ENCODE peak calls at places on chromosomes 12 and 14, in ten cellular contexts. F, Y, U, G, Z, R, I, L, M and V are unnamed samples.

GRCh38 chr14:101502761-101503392 is 58.4 kb upstream of the DIO3 start:
- DNase-seq in I (no peak), F (no peak), Y (no peak), G (no peak), U (peak), Z (no peak), R (no peak), M (no peak), L (no peak), V (peak)

GRCh38 chr12:39605996-39606395 is 13.6 kb downstream of the ABCD2 start:
- DNase-seq in I (no peak), U (no peak), M (no peak), R (no peak), G (no peak), Y (no peak), Z (peak), L (no peak), F (no peak), V (no peak)

GRCh38 chr14:96634896-96635295 is 132.7 kb downstream of the PAPOLA start:
- DNase-seq in F (no peak), Z (no peak), M (no peak), L (no peak), G (no peak), U (no peak), I (no peak), R (no peak), Y (no peak), V (no peak)

GRCh38 chr12:127555071-127555470 is 711.9 kb upstream of the TMEM132C start:
- DNase-seq in Y (no peak), G (no peak), I (no peak), M (no peak), U (no peak), R (no peak), L (no peak), Z (no peak), F (no peak), V (no peak)

GRCh38 chr12:94805749-94806148 is 155.4 kb upstream of the TMCC3 start:
- DNase-seq in Y (no peak), L (no peak), Z (peak), R (no peak), F (no peak), I (no peak), M (no peak), G (no peak), U (no peak), V (no peak)

GRCh38 chr12:32893458-32893857 is 3.1 kb downstream of the PKP2 start:
- DNase-seq in I (no peak), U (no peak), R (no peak), Y (no peak), F (no peak), L (no peak), Z (no peak), M (no peak), G (no peak), V (no peak)

GRCh38 chr14:27427796-27428195 is 830.0 kb upstream of the NOVA1 start:
- DNase-seq in L (no peak), M (no peak), Z (no peak), R (no peak), U (no peak), G (no peak), I (no peak), F (no peak), Y (no peak), V (no peak)

GRCh38 chr14:71380271-71380670 is 473.0 kb downstream of the PCNX1 start:
- DNase-seq in U (no peak), M (no peak), Y (no peak), G (no peak), Z (peak), F (no peak), L (no peak), R (no peak), I (no peak), V (no peak)

GRCh38 chr14:68544150-68544892 is 248.5 kb downstream of the ZFP36L1 start:
- DNase-seq in L (no peak), M (no peak), U (peak), I (no peak), R (peak), G (no peak), F (no peak), Y (no peak), Z (peak), V (peak)

GRCh38 chr12:6285063-6285477 is 25.4 kb upstream of the PLEKHG6 start:
- DNase-seq in F (peak), Z (peak), G (peak), I (peak), R (peak), Y (peak), U (no peak), L (peak), M (peak), V (no peak)

GRCh38 chr12:121465921-121466799 is 66.2 kb downstream of the RNF34 start:
- DNase-seq in I (no peak), G (peak), M (peak), F (peak), R (no peak), Y (peak), L (no peak), Z (peak), U (no peak), V (no peak)

GRCh38 chr12:113072136-113072535 is 15.6 kb downstream of the DTX1 start:
- DNase-seq in Y (no peak), Z (peak), M (no peak), I (no peak), G (no peak), R (no peak), L (no peak), U (no peak), F (no peak), V (no peak)

GRCh38 chr12:99911076-99911475 is 73.7 kb downstream of the ANKS1B start:
- DNase-seq in M (no peak), I (no peak), G (no peak), Y (no peak), F (no peak), U (no peak), Z (peak), L (no peak), R (peak), V (no peak)

GRCh38 chr12:32087301-32087700 is 19.3 kb upstream of the BICD1 start:
- DNase-seq in G (no peak), Z (no peak), F (no peak), R (no peak), L (no peak), M (no peak), I (no peak), Y (no peak), U (no peak), V (no peak)

GRCh38 chr14:68172664-68173063 is 353.1 kb downstream of the RAD51B start:
- DNase-seq in U (no peak), M (no peak), G (no peak), I (no peak), Z (no peak), F (no peak), Y (no peak), L (no peak), R (peak), V (no peak)

GRCh38 chr14:101762530-101763101 is 1.1 kb downstream of the PPP2R5C start:
- DNase-seq in R (no peak), M (no peak), U (no peak), I (no peak), F (no peak), Z (no peak), Y (no peak), G (no peak), L (no peak), V (no peak)

GRCh38 chr14:76348898-76349297 is 27.0 kb upstream of the ESRRB start:
- DNase-seq in I (no peak), L (no peak), M (no peak), Z (peak), G (no peak), R (peak), U (no peak), Y (no peak), F (no peak), V (no peak)

GRCh38 chr14:106843376-106843775 is 1317.0 kb downstream of the TMEM121 start:
- DNase-seq in I (no peak), U (no peak), Z (no peak), G (no peak), F (no peak), R (no peak), Y (no peak), M (no peak), L (no peak), V (no peak)

GRCh38 chr12:6691473-6691872 is 2.3 kb upstream of the ZNF384 start:
- DNase-seq in F (no peak), M (no peak), G (no peak), R (no peak), I (no peak), Z (peak), L (no peak), U (no peak), Y (no peak), V (no peak)

GRCh38 chr12:42893802-42894201 is 304.3 kb upstream of the PRICKLE1 start:
- DNase-seq in G (no peak), L (no peak), Z (no peak), M (no peak), U (no peak), R (no peak), F (no peak), Y (no peak), I (no peak), V (no peak)

GRCh38 chr12:19799216-19799615 is 359.9 kb downstream of the AEBP2 start:
- DNase-seq in Z (peak), L (no peak), U (no peak), R (no peak), F (no peak), Y (no peak), M (no peak), I (no peak), G (no peak), V (no peak)

GRCh38 chr12:24770851-24771250 is 178.1 kb downstream of the BCAT1 start:
- DNase-seq in M (no peak), R (no peak), G (no peak), F (no peak), Z (peak), L (no peak), Y (no peak), I (no peak), U (no peak), V (no peak)

GRCh38 chr14:23162800-23163199 is 20.7 kb downstream of the SLC7A8 start:
- DNase-seq in U (no peak), M (no peak), Y (no peak), R (peak), I (no peak), L (no peak), F (no peak), G (no peak), Z (no peak), V (no peak)

GRCh38 chr12:79194595-79194994 is 330.0 kb downstream of the SYT1 start:
- DNase-seq in Y (no peak), I (no peak), U (no peak), R (no peak), L (no peak), M (no peak), G (no peak), Z (no peak), F (no peak), V (no peak)

GRCh38 chr14:23512156-23512555 is 39.4 kb downstream of the ZFHX2 start:
- DNase-seq in R (no peak), Y (no peak), G (no peak), M (peak), I (peak), U (no peak), Z (no peak), F (peak), L (peak), V (no peak)

GRCh38 chr14:22865424-22866215 is 5.9 kb upstream of the LRP10 start:
- DNase-seq in Z (no peak), M (no peak), I (no peak), L (no peak), Y (no peak), U (no peak), G (no peak), R (no peak), F (no peak), V (no peak)

GRCh38 chr12:131499864-131500190 is 211.1 kb upstream of the SFSWAP start:
- DNase-seq in M (no peak), L (no peak), U (no peak), I (no peak), F (no peak), R (no peak), Y (no peak), Z (no peak), G (no peak), V (no peak)

GRCh38 chr12:24109381-24110039 is 160.0 kb upstream of the SOX5 start:
- DNase-seq in R (no peak), U (no peak), L (peak), Z (peak), M (no peak), I (peak), Y (no peak), G (no peak), F (no peak), V (no peak)

GRCh38 chr12:71556881-71557280 is 106.8 kb downstream of the ZFC3H1 start:
- DNase-seq in G (no peak), I (no peak), M (no peak), L (no peak), Y (no peak), R (no peak), F (no peak), U (no peak), Z (peak), V (no peak)

GRCh38 chr14:70804556-70805162 is 4.7 kb downstream of the MAP3K9 start:
- DNase-seq in F (no peak), M (no peak), I (no peak), U (no peak), Z (peak), L (no peak), R (no peak), G (no peak), Y (no peak), V (no peak)

GRCh38 chr14:73754911-73755360 is 40.8 kb upstream of the PNMA1 start:
- DNase-seq in I (no peak), Z (peak), L (no peak), Y (no peak), G (no peak), F (peak), R (no peak), M (no peak), U (peak), V (no peak)